ENCODE peak calls at places on chromosomes 11 and 22, in five cellular contexts. W is T47D, I is NCI-H524, X is coronary artery, D is GM04504. R is an unnamed sample.
A peak's percentile ranks its signal among the peaks of the same experiment; 100 is the strongest.

GRCh38 chr22:41478891-41479521 is 10.1 kb downstream of the ACO2 start:
- DNase-seq in W (no peak), I (peak; percentile 93), X (no peak), D (no peak), R (no peak)

GRCh38 chr22:45952553-45952952 is 24.4 kb downstream of the WNT7B start:
- DNase-seq in W (no peak), I (no peak), X (no peak), D (no peak), R (no peak)

GRCh38 chr11:952406-953385 is 27.0 kb downstream of the AP2A2 start:
- DNase-seq in W (no peak), I (no peak), X (no peak), D (no peak), R (no peak)

GRCh38 chr22:44224166-44224565 is 43.4 kb downstream of the PARVG start:
- DNase-seq in W (no peak), I (no peak), X (no peak), D (no peak), R (no peak)

GRCh38 chr22:30020511-30020910 is 59.8 kb upstream of the HORMAD2 start:
- DNase-seq in W (no peak), I (no peak), X (no peak), D (no peak), R (no peak)

GRCh38 chr22:37206841-37207821 is 5.1 kb downstream of the SSTR3 start:
- DNase-seq in W (no peak), I (no peak), X (no peak), D (no peak), R (no peak)

GRCh38 chr11:113311536-113311935 is 2.8 kb upstream of the TTC12 start:
- DNase-seq in W (no peak), I (no peak), X (no peak), D (no peak), R (no peak)

GRCh38 chr11:120569903-120570302 is 58.4 kb downstream of the GRIK4 start:
- DNase-seq in W (no peak), I (no peak), X (no peak), D (no peak), R (no peak)

GRCh38 chr22:41240377-41241132 is at the start of gene CHADL:
- DNase-seq in W (no peak), I (peak; percentile 31), X (no peak), D (no peak), R (no peak)

GRCh38 chr11:10606536-10607208 is 38.2 kb upstream of the LYVE1 start:
- DNase-seq in W (no peak), I (no peak), X (no peak), D (no peak), R (no peak)

GRCh38 chr22:21569459-21570161 is 2.1 kb downstream of the UBE2L3 start:
- DNase-seq in W (no peak), I (no peak), X (no peak), D (no peak), R (no peak)

GRCh38 chr11:27158763-27159679 is 118.4 kb downstream of the BBOX1 start:
- DNase-seq in W (peak; percentile 85), I (peak; percentile 66), X (no peak), D (peak; percentile 47), R (peak; percentile 26)

GRCh38 chr22:49233507-49234100 is 594.1 kb downstream of the BRD1 start:
- DNase-seq in W (no peak), I (no peak), X (peak; percentile 52), D (no peak), R (no peak)